ENCODE peak calls at places on chromosomes 13 and 19, in five cellular contexts. G, F, J, W and X are unnamed samples.

GRCh38 chr13:110443633-110444225 is 117.8 kb downstream of the RAB20 start:
- DNase-seq in G (peak), F (no peak), J (no peak), W (no peak), X (no peak)

GRCh38 chr13:91567485-91568207 is 169.2 kb downstream of the GPC5 start:
- DNase-seq in G (no peak), F (no peak), J (no peak), W (no peak), X (no peak)

GRCh38 chr13:91805605-91806004 is 407.2 kb downstream of the GPC5 start:
- DNase-seq in G (no peak), F (no peak), J (no peak), W (no peak), X (no peak)

GRCh38 chr19:48558018-48558684 is 6.2 kb downstream of the SULT2B1 start:
- DNase-seq in G (no peak), F (peak), J (no peak), W (no peak), X (no peak)

GRCh38 chr19:58563034-58563573 is 4.7 kb upstream of the UBE2M start:
- DNase-seq in G (no peak), F (no peak), J (peak), W (no peak), X (no peak)

GRCh38 chr19:52896431-52897148 is 845 bp downstream of the ZNF320 start:
- DNase-seq in G (peak), F (no peak), J (peak), W (no peak), X (no peak)

GRCh38 chr13:97564929-97565328 is 131.0 kb downstream of the RAP2A start:
- DNase-seq in G (no peak), F (no peak), J (no peak), W (no peak), X (no peak)

GRCh38 chr19:17091758-17092333 is 16.3 kb downstream of the MYO9B start:
- DNase-seq in G (no peak), F (no peak), J (no peak), W (no peak), X (no peak)

GRCh38 chr13:50198508-50198907 is 183.3 kb downstream of the KCNRG start:
- DNase-seq in G (no peak), F (peak), J (no peak), W (no peak), X (no peak)

GRCh38 chr19:7565332-7565731 is 29.8 kb downstream of the PNPLA6 start:
- DNase-seq in G (no peak), F (no peak), J (no peak), W (no peak), X (no peak)

DNA sequence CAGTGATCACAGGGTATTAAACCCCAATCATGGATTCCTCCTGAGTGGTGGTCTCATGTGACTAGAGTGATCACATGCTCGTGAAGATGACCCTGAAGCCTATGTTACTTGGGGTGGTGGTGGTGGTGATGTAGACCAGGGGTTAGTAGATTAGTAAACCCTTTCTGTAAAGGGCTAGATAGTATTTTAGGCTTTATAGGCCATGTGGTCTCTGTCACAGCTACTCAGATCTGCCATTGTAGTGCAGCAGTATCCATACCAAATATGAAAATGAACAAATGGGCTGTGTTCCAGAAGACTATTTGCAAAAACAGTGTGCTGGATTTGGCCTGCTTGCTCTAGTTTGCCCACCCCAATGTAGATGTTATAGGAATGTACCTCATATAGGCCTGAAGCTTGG is 9.4 kb downstream of the NDFIP2 start:
- DNase-seq in G (no peak), F (no peak), J (no peak), W (no peak), X (no peak)
- H3K4me3 ChIP-seq in G (no peak), F (no peak), J (no peak), W (no peak), X (no peak)

GRCh38 chr13:73828811-73829210 is 305.4 kb downstream of the KLF12 start:
- DNase-seq in G (no peak), F (no peak), J (no peak), W (no peak), X (no peak)
- TF ChIP-seq CTCF in G (no peak), F (no peak), J (no peak), W (no peak), X (no peak)

GRCh38 chr19:18634612-18635290 is 2.1 kb upstream of the KLHL26 start:
- DNase-seq in G (no peak), F (peak), J (no peak), W (peak), X (no peak)

GRCh38 chr19:18637644-18638630 is 1.1 kb downstream of the KLHL26 start:
- DNase-seq in G (no peak), F (no peak), J (no peak), W (no peak), X (no peak)

GRCh38 chr19:18636183-18636968 is 452 bp upstream of the KLHL26 start:
- DNase-seq in G (peak), F (peak), J (peak), W (no peak), X (peak)

GRCh38 chr19:18635831-18636182 is 1.0 kb upstream of the KLHL26 start:
- DNase-seq in G (no peak), F (no peak), J (no peak), W (no peak), X (no peak)

DNA sequence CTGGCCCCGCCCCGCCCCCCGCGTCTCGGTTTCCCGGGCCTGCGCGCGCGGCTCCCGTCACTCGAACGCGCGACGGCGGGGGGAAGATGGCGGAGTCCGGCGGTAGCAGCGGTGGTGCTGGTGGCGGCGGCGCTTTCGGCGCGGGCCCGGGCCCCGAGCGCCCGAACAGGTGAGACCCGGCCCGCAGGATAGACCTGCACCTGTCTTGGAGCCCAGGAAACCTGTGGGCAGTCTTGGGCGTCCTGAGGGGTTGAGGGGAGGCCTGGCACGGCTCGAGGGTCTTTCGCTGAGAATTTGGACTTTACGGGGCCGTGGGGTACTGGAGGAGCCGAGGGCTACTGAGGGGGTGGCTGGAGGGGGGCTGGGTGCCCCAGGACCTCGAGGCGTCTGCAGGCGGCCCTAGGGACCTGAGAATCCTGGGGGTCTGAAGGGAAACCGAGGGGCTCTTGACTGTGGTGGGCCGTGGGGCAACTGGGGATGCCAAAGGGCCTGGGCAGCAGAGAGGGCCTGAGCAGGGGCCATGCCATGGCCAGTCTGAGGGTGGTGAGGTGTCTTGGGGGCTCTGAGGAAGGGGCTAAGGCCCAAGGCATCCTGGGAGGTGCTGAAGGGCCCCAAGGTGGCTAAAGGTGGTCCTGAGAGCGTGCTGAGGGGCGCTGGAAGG is at the start of gene KLHL26:
- DNase-seq in G (no peak), F (no peak), J (no peak), W (no peak), X (no peak)
- H3K4me3 ChIP-seq in G (peak), F (peak), J (peak), W (peak), X (peak)

GRCh38 chr13:65613004-65613403 is 1617.1 kb downstream of the PCDH9 start:
- DNase-seq in G (no peak), F (no peak), J (no peak), W (no peak), X (no peak)
- TF ChIP-seq CTCF in G (no peak), F (peak), J (no peak), W (peak), X (peak)

DNA sequence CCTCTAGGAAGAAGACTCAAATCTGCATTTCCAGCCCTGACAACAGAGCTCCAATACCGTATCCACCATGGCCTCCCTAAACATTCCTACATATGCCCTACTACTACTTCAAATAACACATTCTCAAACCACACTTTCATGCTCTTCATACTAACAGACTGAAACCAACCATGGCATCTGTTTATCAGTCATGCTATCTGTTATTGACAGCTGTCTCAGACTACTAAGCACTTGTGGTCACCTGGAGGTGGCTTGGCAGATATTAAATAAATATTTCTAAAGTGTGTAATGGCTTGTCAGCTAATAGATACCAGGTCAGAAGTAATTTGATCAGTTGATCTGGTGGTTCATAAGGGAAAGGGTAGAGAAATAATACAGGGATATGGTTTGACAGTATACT is 489.1 kb downstream of the DIAPH3 start:
- DNase-seq in G (no peak), F (no peak), J (no peak), W (no peak), X (no peak)
- H3K4me3 ChIP-seq in G (no peak), F (no peak), J (no peak), W (no peak), X (no peak)